ENCODE peak calls at places on chromosome 22, in four cellular contexts. D, E, R and U are unnamed samples.

GRCh38 chr22:36375071-36375980 is 12.4 kb downstream of the MYH9 start:
- DNase-seq in D (no peak), E (peak; percentile 57), R (no peak), U (no peak)

GRCh38 chr22:38214248-38215056 is 12.7 kb downstream of the MAFF start:
- DNase-seq in D (peak; percentile 79), R (no peak), E (peak; percentile 86), U (peak; percentile 77)

GRCh38 chr22:20429254-20430100 is 8.1 kb downstream of the SCARF2 start:
- DNase-seq in R (no peak), E (peak; percentile 63), D (no peak), U (peak; percentile 91)

GRCh38 chr22:36439481-36440271 is 41.8 kb downstream of the TXN2 start:
- DNase-seq in E (peak; percentile 84), D (peak; percentile 89), R (peak; percentile 95), U (peak; percentile 65)

GRCh38 chr22:44151661-44152060 is 29.1 kb upstream of the PARVG start:
- DNase-seq in D (peak; percentile 88), E (no peak), R (peak; percentile 74), U (no peak)

GRCh38 chr22:46652930-46653331 is 32.7 kb downstream of the GRAMD4 start:
- DNase-seq in D (peak; percentile 46), E (peak; percentile 74), R (peak; percentile 64), U (no peak)

GRCh38 chr22:35330258-35330861 is 30.7 kb downstream of the TOM1 start:
- DNase-seq in D (peak; percentile 94), R (peak; percentile 92), E (peak; percentile 96), U (peak; percentile 70)

GRCh38 chr22:45320326-45320976 is 10.7 kb downstream of the FAM118A start:
- DNase-seq in D (no peak), R (peak; percentile 84), E (no peak), U (no peak)

GRCh38 chr22:20792966-20793332 is 19.0 kb downstream of the SERPIND1 start:
- DNase-seq in D (peak; percentile 38), R (no peak), E (no peak), U (no peak)

GRCh38 chr22:29633514-29634312 is 30.3 kb downstream of the NF2 start:
- DNase-seq in E (no peak), D (peak; percentile 26), R (no peak), U (no peak)

GRCh38 chr22:46150615-46151423 is 493 bp downstream of the PPARA start:
- DNase-seq in D (peak; percentile 13), E (peak; percentile 40), R (no peak), U (peak; percentile 52)

GRCh38 chr22:38144025-38144405 is 33.5 kb upstream of the BAIAP2L2 start:
- DNase-seq in R (no peak), D (no peak), E (no peak), U (no peak)

GRCh38 chr22:46780453-46780852 is 18.0 kb downstream of the TBC1D22A start:
- DNase-seq in D (no peak), E (peak; percentile 85), R (no peak), U (no peak)

GRCh38 chr22:44046485-44047141 is 22.5 kb downstream of the PARVB start:
- DNase-seq in D (no peak), E (no peak), R (no peak), U (no peak)

GRCh38 chr22:44025171-44026065 is 1.3 kb downstream of the PARVB start:
- DNase-seq in D (no peak), R (no peak), E (peak; percentile 37), U (peak; percentile 45)

GRCh38 chr22:45239378-45240136 is 1.1 kb downstream of the KIAA0930 start:
- DNase-seq in D (no peak), R (no peak), E (no peak), U (no peak)

GRCh38 chr22:24421428-24421931 is 5.9 kb upstream of the ADORA2A start:
- DNase-seq in D (no peak), R (no peak), E (no peak), U (no peak)

GRCh38 chr22:45664136-45664646 is 7.4 kb upstream of the ATXN10 start:
- DNase-seq in E (no peak), R (no peak), D (no peak), U (no peak)

GRCh38 chr22:40668611-40669390 is 10.5 kb upstream of the MCHR1 start:
- DNase-seq in E (no peak), D (peak; percentile 95), R (peak; percentile 92), U (no peak)

GRCh38 chr22:46574993-46575914 is 37.8 kb upstream of the CELSR1 start:
- DNase-seq in R (no peak), D (peak; percentile 43), E (peak; percentile 75), U (peak; percentile 74)

GRCh38 chr22:37167981-37168647 is 18.4 kb upstream of the IL2RB start:
- DNase-seq in E (no peak), D (no peak), R (no peak), U (no peak)

GRCh38 chr22:29690481-29690880 is 29.3 kb upstream of the CABP7 start:
- DNase-seq in E (no peak), D (no peak), R (no peak), U (no peak)

GRCh38 chr22:17598318-17598717 is 30.2 kb downstream of the ATP6V1E1 start:
- DNase-seq in R (no peak), E (no peak), D (no peak), U (no peak)

GRCh38 chr22:36910461-36910860 is 3.0 kb upstream of the CSF2RB start:
- DNase-seq in E (no peak), D (no peak), R (no peak), U (no peak)

GRCh38 chr22:43292633-43293025 is 50.5 kb downstream of the SCUBE1 start:
- DNase-seq in E (no peak), D (no peak), R (no peak), U (no peak)

GRCh38 chr22:24543068-24543675 is 11.8 kb downstream of the GUCD1 start:
- DNase-seq in R (no peak), E (no peak), D (no peak), U (no peak)

GRCh38 chr22:34866081-34866480 is 199.9 kb upstream of the ISX start:
- DNase-seq in D (no peak), E (no peak), R (no peak), U (no peak)

GRCh38 chr22:47515384-47516125 is 753.1 kb downstream of the TBC1D22A start:
- DNase-seq in R (no peak), E (no peak), D (no peak), U (no peak)

GRCh38 chr22:24247564-24248344 is 2.9 kb upstream of the GGT5 start:
- DNase-seq in D (peak; percentile 100), R (peak; percentile 99), E (peak; percentile 93), U (peak; percentile 78)

GRCh38 chr22:44816141-44816540 is 63.8 kb downstream of the ARHGAP8 start:
- DNase-seq in E (no peak), R (no peak), D (no peak), U (no peak)

DNA sequence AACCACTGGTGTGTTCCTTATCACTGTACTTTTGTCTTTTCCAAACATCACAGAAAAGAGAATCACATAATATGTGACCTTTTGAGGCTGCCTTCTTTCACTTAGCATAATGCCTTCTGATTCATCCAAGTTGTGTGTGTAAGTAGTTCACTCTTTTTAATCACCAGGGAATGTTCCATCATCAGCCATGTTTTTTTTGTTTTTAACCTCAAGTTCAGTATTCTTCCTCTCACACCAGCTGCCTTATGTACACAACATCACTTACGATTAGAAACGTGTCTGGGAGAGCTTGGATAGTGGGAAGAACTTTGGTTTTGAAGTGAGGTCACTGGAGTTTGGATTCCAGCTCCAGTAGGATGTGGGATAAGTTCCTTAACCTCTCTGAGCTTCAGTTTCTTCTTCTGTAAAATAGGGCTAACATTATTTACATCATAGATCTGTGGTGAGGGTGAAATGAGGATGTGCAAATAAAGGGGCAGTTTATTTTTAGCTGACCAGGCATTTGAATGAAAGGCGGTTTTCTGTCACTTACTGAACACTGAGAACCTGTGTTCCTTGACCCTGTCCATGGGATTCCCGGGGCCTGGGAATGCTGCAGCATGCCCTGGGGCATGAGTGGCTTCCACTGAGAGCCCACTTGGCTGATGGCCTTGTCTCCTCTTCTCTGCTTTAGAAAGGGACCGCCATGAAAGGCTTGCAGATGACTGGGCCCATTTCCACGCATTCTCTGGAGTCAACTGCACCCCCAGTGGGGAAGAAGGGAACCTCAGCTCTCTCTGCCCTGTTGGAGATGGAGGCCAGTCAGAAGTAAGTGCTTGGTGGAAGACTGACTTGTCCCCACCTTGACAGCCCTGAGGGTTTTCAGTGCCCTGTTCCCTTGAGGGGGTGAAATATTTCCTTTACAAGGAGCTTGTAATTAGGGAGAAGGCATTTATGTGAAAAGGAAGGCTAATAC is 92.6 kb downstream of the DEPDC5 start:
- DNase-seq in D (peak; percentile 71), E (no peak), R (peak; percentile 57), U (no peak)
- TF ChIP-seq CTCF in D (peak; percentile 45), E (peak; percentile 26), R (peak; percentile 38), U (no peak)

GRCh38 chr22:22767876-22768602 is 119.6 kb upstream of the IGLL5 start:
- DNase-seq in E (peak; percentile 62), R (peak; percentile 49), D (peak; percentile 26), U (peak; percentile 10)
- TF ChIP-seq CTCF in E (no peak), R (peak; percentile 48), D (peak; percentile 43), U (no peak)

DNA sequence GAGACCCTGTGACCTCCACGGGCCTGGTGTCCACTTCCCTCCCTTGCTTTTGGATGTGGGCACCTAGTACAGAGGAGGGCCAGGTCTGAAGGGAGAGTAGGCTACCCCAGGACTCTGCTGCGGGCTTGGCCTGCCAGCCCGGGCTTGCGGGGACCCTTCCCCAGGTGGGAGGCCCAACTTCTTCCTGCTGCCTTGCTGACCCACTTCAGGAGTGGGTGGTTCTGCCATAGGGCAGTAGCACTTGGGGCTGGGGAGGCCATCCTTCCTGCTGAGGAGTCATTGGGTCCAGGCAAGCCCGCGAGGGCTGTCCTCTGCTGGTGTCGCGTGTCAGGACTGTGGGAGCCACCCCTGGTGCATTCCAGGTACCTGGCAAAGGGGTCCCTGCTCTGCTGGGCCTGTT is 1250.0 kb downstream of the BRD1 start:
- DNase-seq in D (no peak), E (no peak), R (no peak), U (no peak)
- TF ChIP-seq CTCF in D (no peak), E (no peak), R (no peak), U (no peak)

DNA sequence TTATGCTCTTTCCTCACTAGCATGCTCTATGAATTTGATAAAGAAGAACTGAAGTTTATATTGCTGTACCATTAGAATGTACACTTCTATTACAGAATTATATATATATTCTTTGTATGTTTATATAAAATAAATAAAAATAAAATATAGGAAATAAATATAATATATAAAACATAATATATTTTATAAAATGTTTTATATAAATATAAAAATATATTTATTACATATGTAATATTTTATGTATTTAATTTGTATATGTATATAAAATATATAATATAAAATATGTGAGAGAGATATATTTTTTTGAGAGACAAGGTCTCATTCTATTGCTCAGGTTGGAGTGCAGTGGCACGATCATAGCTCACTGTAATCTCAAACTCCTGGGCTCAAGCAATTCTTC is 18.3 kb upstream of the RTCB start:
- DNase-seq in R (no peak), E (no peak), D (no peak), U (no peak)
- TF ChIP-seq CTCF in R (no peak), E (no peak), D (no peak), U (no peak)

GRCh38 chr22:33126881-33127280 is 68.7 kb upstream of the SYN3 start:
- DNase-seq in R (peak; percentile 18), E (peak; percentile 16), D (no peak), U (no peak)
- TF ChIP-seq CTCF in R (no peak), E (peak; percentile 37), D (no peak), U (no peak)

GRCh38 chr22:27747396-27748256 is 53.9 kb downstream of the MN1 start:
- DNase-seq in E (no peak), R (peak; percentile 31), D (peak; percentile 82), U (no peak)
- TF ChIP-seq CTCF in E (no peak), R (peak; percentile 33), D (peak; percentile 52), U (no peak)